ENCODE peak calls at places on chromosomes 3 and 15, in eight cellular contexts. R is stimulated activated CD4-positive, alpha-beta T cell treated with anti-CD3 and anti-CD28 coated beads, Interleukin-15, amount 100 ng/mL, for 48 hours; W is cardiac muscle cell; D is midbrain; X is HEK293T; O is NAMALWA; F is H4; P is nephron progenitor cell. A is an unnamed sample.

GRCh38 chr3:139601191-139601961 is 61.8 kb upstream of the RBP1 start:
- DNase-seq in F (no peak), W (no peak), P (no peak), D (no peak), O (no peak), X (no peak), R (no peak), A (no peak)

GRCh38 chr3:13276438-13277129 is 143.5 kb downstream of the NUP210 start:
- DNase-seq in P (no peak), X (no peak), R (no peak), O (no peak), W (no peak), F (no peak), D (peak), A (no peak)

GRCh38 chr3:177640319-177640997 is 443.2 kb upstream of the TBL1XR1 start:
- DNase-seq in F (no peak), D (no peak), W (no peak), X (no peak), R (no peak), O (peak), P (no peak), A (no peak)

GRCh38 chr3:63654246-63654645 is 1.8 kb downstream of the SNTN start:
- DNase-seq in X (no peak), W (no peak), D (no peak), F (no peak), R (no peak), O (no peak), P (no peak), A (no peak)

GRCh38 chr3:190076601-190077444 is 43.9 kb downstream of the P3H2 start:
- DNase-seq in D (no peak), O (no peak), R (no peak), F (peak), P (peak), W (peak), X (no peak), A (peak)

GRCh38 chr3:119184808-119185690 is 11.7 kb downstream of the UPK1B start:
- DNase-seq in F (no peak), R (no peak), W (no peak), D (no peak), P (no peak), O (no peak), X (no peak), A (no peak)

GRCh38 chr3:42663581-42664442 is 10.3 kb downstream of the ZBTB47 start:
- DNase-seq in X (no peak), P (no peak), F (no peak), O (peak), D (no peak), W (no peak), R (no peak), A (no peak)

GRCh38 chr15:88382482-88382983 is 84.7 kb downstream of the MRPL46 start:
- DNase-seq in D (no peak), W (peak), F (peak), P (no peak), R (no peak), O (no peak), X (no peak), A (no peak)

GRCh38 chr3:31093608-31093990 is 199.1 kb upstream of the GADL1 start:
- DNase-seq in O (no peak), F (no peak), W (no peak), P (no peak), R (no peak), D (no peak), X (no peak), A (no peak)

GRCh38 chr15:49863431-49864205 is 242.8 kb downstream of the DTWD1 start:
- DNase-seq in P (no peak), D (no peak), F (no peak), R (no peak), X (no peak), O (no peak), W (no peak), A (no peak)

GRCh38 chr3:127751163-127751621 is 71.1 kb downstream of the MGLL start:
- DNase-seq in P (no peak), O (no peak), D (no peak), W (no peak), X (no peak), R (no peak), F (no peak), A (no peak)

GRCh38 chr3:58388550-58389061 is 45.0 kb downstream of the PDHB start:
- DNase-seq in W (peak), F (peak), P (no peak), O (no peak), R (no peak), D (peak), X (no peak), A (no peak)

GRCh38 chr3:27025718-27026117 is 343.5 kb downstream of the NEK10 start:
- DNase-seq in R (no peak), D (no peak), W (no peak), P (no peak), O (no peak), F (no peak), X (no peak), A (no peak)

GRCh38 chr3:128499724-128500275 is 6.8 kb upstream of the GATA2 start:
- DNase-seq in R (no peak), X (no peak), W (no peak), O (no peak), F (no peak), D (no peak), P (no peak), A (no peak)

GRCh38 chr3:113719294-113719693 is 22.9 kb upstream of the USF3 start:
- DNase-seq in W (no peak), P (no peak), X (no peak), O (no peak), F (no peak), D (no peak), R (no peak), A (no peak)

GRCh38 chr15:88568589-88568988 is 22.1 kb upstream of the DET1 start:
- DNase-seq in D (no peak), O (no peak), R (no peak), X (no peak), F (no peak), W (no peak), P (no peak), A (no peak)

GRCh38 chr15:24763891-24764290 is 88.3 kb downstream of the NPAP1 start:
- DNase-seq in R (no peak), W (no peak), D (no peak), F (no peak), X (no peak), P (no peak), O (no peak), A (no peak)

GRCh38 chr15:66751579-66751978 is 49.5 kb downstream of the SMAD6 start:
- DNase-seq in O (peak), P (no peak), D (no peak), W (no peak), X (no peak), R (no peak), F (no peak), A (no peak)

GRCh38 chr3:173685471-173685870 is 287.9 kb downstream of the NLGN1 start:
- DNase-seq in O (no peak), R (no peak), F (no peak), W (no peak), X (no peak), D (no peak), P (no peak), A (no peak)

GRCh38 chr3:150520408-150520807 is 25.9 kb downstream of the SERP1 start:
- DNase-seq in F (no peak), O (no peak), R (no peak), W (no peak), X (no peak), D (no peak), P (no peak), A (no peak)

GRCh38 chr3:63874769-63875168 is 11.1 kb downstream of the ATXN7 start:
- DNase-seq in R (no peak), X (no peak), D (no peak), F (no peak), P (no peak), W (no peak), O (no peak), A (no peak)

GRCh38 chr3:154758109-154758868 is 321.8 kb upstream of the MME start:
- DNase-seq in W (peak), F (peak), X (no peak), R (no peak), O (peak), P (no peak), D (peak), A (no peak)

GRCh38 chr15:34628577-34629152 is 45.2 kb upstream of the GOLGA8B start:
- DNase-seq in F (no peak), P (no peak), R (no peak), X (no peak), D (no peak), O (no peak), W (no peak), A (no peak)

GRCh38 chr15:80494311-80494710 is 90.1 kb downstream of the ARNT2 start:
- DNase-seq in W (no peak), O (no peak), X (no peak), F (peak), P (no peak), R (no peak), D (no peak), A (no peak)

GRCh38 chr3:59821274-59821673 is 771.4 kb upstream of the CFAP20DC start:
- DNase-seq in F (no peak), O (no peak), W (no peak), P (no peak), X (no peak), D (no peak), R (no peak), A (no peak)

GRCh38 chr15:90560229-90560771 is 30.6 kb downstream of the CRTC3 start:
- DNase-seq in P (no peak), R (no peak), O (no peak), F (peak), X (no peak), W (peak), D (peak), A (no peak)

GRCh38 chr3:23928525-23928924 is 11.6 kb downstream of the RPL15 start:
- DNase-seq in P (no peak), F (no peak), R (no peak), O (no peak), X (no peak), W (no peak), D (no peak), A (no peak)

GRCh38 chr15:37981781-37982180 is 47.3 kb downstream of the TMCO5A start:
- DNase-seq in R (no peak), P (no peak), D (peak), F (peak), X (no peak), O (peak), W (peak), A (no peak)

GRCh38 chr15:74179101-74179841 is 5.8 kb downstream of the ISLR start:
- DNase-seq in F (peak), O (no peak), W (no peak), R (no peak), D (no peak), X (no peak), P (no peak), A (no peak)

GRCh38 chr3:62571916-62572315 is 198.6 kb upstream of the FEZF2 start:
- DNase-seq in X (no peak), R (no peak), P (no peak), D (no peak), O (no peak), F (no peak), W (no peak), A (no peak)

GRCh38 chr3:194739498-194740284 is 54.0 kb downstream of the FAM43A start:
- DNase-seq in R (no peak), D (no peak), P (no peak), O (no peak), F (no peak), W (no peak), X (no peak), A (no peak)

GRCh38 chr15:66784174-66784573 is 82.1 kb downstream of the SMAD6 start:
- DNase-seq in D (no peak), O (no peak), W (no peak), R (no peak), F (no peak), X (no peak), P (no peak), A (no peak)

GRCh38 chr3:125212509-125213372 is at the start of gene SLC12A8:
- DNase-seq in R (no peak), P (peak), X (no peak), O (no peak), D (no peak), F (no peak), W (peak), A (no peak)

GRCh38 chr3:22685598-22685997 is 517.5 kb upstream of the UBE2E2 start:
- DNase-seq in W (no peak), D (no peak), X (no peak), O (peak), P (no peak), F (no peak), R (no peak), A (no peak)

A was measured in neuronal stem cell.